ENCODE peak calls at places on chromosome 22, in eight cellular contexts. One of them, this sample, is unnamed.

GRCh38 chr22:31960767-31961166 is 16.4 kb downstream of the YWHAH start:
- DNase-seq in uterus: no peak
- DNase-seq in mucosa of descending colon: no peak
- DNase-seq in lung: no peak
- DNase-seq in GM23248: no peak
- DNase-seq in heart right ventricle: no peak
- DNase-seq in CD4-positive, alpha-beta memory T cell: no peak
- DNase-seq in fibroblast of lung: no peak
- DNase-seq in this sample: no peak

GRCh38 chr22:20656902-20657836 is 116.7 kb upstream of the SERPIND1 start:
- DNase-seq in mucosa of descending colon: no peak
- DNase-seq in uterus: no peak
- DNase-seq in CD4-positive, alpha-beta memory T cell: no peak
- DNase-seq in GM23248: no peak
- DNase-seq in heart right ventricle: no peak
- DNase-seq in fibroblast of lung: no peak
- DNase-seq in lung: no peak
- DNase-seq in this sample: no peak

GRCh38 chr22:42959472-42960145 is 55.3 kb downstream of the PACSIN2 start:
- DNase-seq in lung: peak; percentile 74
- DNase-seq in heart right ventricle: peak; percentile 79
- DNase-seq in mucosa of descending colon: no peak
- DNase-seq in uterus: no peak
- DNase-seq in GM23248: peak; percentile 29
- DNase-seq in CD4-positive, alpha-beta memory T cell: no peak
- DNase-seq in fibroblast of lung: peak; percentile 77
- DNase-seq in this sample: peak; percentile 55

GRCh38 chr22:45934659-45935341 is 42.2 kb downstream of the WNT7B start:
- DNase-seq in uterus: peak; percentile 28
- DNase-seq in lung: peak; percentile 44
- DNase-seq in GM23248: peak; percentile 96
- DNase-seq in heart right ventricle: peak; percentile 24
- DNase-seq in fibroblast of lung: peak; percentile 40
- DNase-seq in mucosa of descending colon: no peak
- DNase-seq in CD4-positive, alpha-beta memory T cell: no peak
- DNase-seq in this sample: no peak

GRCh38 chr22:45504703-45505341 is 2.1 kb downstream of the FBLN1 start:
- DNase-seq in CD4-positive, alpha-beta memory T cell: no peak
- DNase-seq in fibroblast of lung: peak; percentile 63
- DNase-seq in GM23248: peak; percentile 75
- DNase-seq in lung: no peak
- DNase-seq in heart right ventricle: no peak
- DNase-seq in mucosa of descending colon: no peak
- DNase-seq in uterus: no peak
- DNase-seq in this sample: peak; percentile 73

GRCh38 chr22:39546889-39547586 is 14.5 kb upstream of the RPS19BP1 start:
- DNase-seq in heart right ventricle: no peak
- DNase-seq in uterus: no peak
- DNase-seq in CD4-positive, alpha-beta memory T cell: no peak
- DNase-seq in mucosa of descending colon: no peak
- DNase-seq in lung: no peak
- DNase-seq in fibroblast of lung: peak; percentile 59
- DNase-seq in GM23248: peak; percentile 56
- DNase-seq in this sample: no peak

GRCh38 chr22:17773606-17774205 is 563 bp downstream of the BID start:
- DNase-seq in lung: no peak
- DNase-seq in mucosa of descending colon: peak; percentile 82
- DNase-seq in heart right ventricle: no peak
- DNase-seq in fibroblast of lung: no peak
- DNase-seq in CD4-positive, alpha-beta memory T cell: peak; percentile 57
- DNase-seq in GM23248: peak; percentile 66
- DNase-seq in uterus: peak; percentile 30
- DNase-seq in this sample: peak; percentile 38

GRCh38 chr22:37742374-37743092 is 45.7 kb downstream of the TRIOBP start:
- DNase-seq in lung: no peak
- DNase-seq in GM23248: peak; percentile 94
- DNase-seq in heart right ventricle: no peak
- DNase-seq in uterus: peak; percentile 70
- DNase-seq in CD4-positive, alpha-beta memory T cell: no peak
- DNase-seq in mucosa of descending colon: no peak
- DNase-seq in fibroblast of lung: peak; percentile 87
- DNase-seq in this sample: no peak

GRCh38 chr22:49862408-49862776 is 8.7 kb downstream of the ZBED4 start:
- DNase-seq in uterus: no peak
- DNase-seq in heart right ventricle: no peak
- DNase-seq in lung: no peak
- DNase-seq in CD4-positive, alpha-beta memory T cell: no peak
- DNase-seq in mucosa of descending colon: no peak
- DNase-seq in fibroblast of lung: no peak
- DNase-seq in GM23248: no peak
- DNase-seq in this sample: no peak

GRCh38 chr22:31291403-31291715 is 929 bp downstream of the PIK3IP1 start:
- DNase-seq in uterus: no peak
- DNase-seq in CD4-positive, alpha-beta memory T cell: no peak
- DNase-seq in lung: no peak
- DNase-seq in GM23248: no peak
- DNase-seq in heart right ventricle: no peak
- DNase-seq in mucosa of descending colon: no peak
- DNase-seq in fibroblast of lung: peak; percentile 9
- DNase-seq in this sample: no peak

GRCh38 chr22:37156686-37157435 is 7.1 kb upstream of the IL2RB start:
- DNase-seq in mucosa of descending colon: no peak
- DNase-seq in uterus: no peak
- DNase-seq in heart right ventricle: no peak
- DNase-seq in GM23248: no peak
- DNase-seq in lung: no peak
- DNase-seq in CD4-positive, alpha-beta memory T cell: no peak
- DNase-seq in fibroblast of lung: no peak
- DNase-seq in this sample: no peak

GRCh38 chr22:20805972-20806471 is 32.1 kb downstream of the SERPIND1 start:
- DNase-seq in fibroblast of lung: no peak
- DNase-seq in mucosa of descending colon: no peak
- DNase-seq in uterus: no peak
- DNase-seq in heart right ventricle: no peak
- DNase-seq in CD4-positive, alpha-beta memory T cell: no peak
- DNase-seq in lung: no peak
- DNase-seq in GM23248: peak; percentile 46
- DNase-seq in this sample: no peak

GRCh38 chr22:23888615-23889401 is 5.4 kb upstream of the MIF start:
- DNase-seq in heart right ventricle: no peak
- DNase-seq in uterus: no peak
- DNase-seq in GM23248: peak; percentile 53
- DNase-seq in mucosa of descending colon: no peak
- DNase-seq in lung: no peak
- DNase-seq in CD4-positive, alpha-beta memory T cell: no peak
- DNase-seq in fibroblast of lung: peak; percentile 42
- DNase-seq in this sample: no peak

GRCh38 chr22:22422629-22423112 is 85.9 kb downstream of the ZNF280B start:
- DNase-seq in lung: peak; percentile 46
- DNase-seq in GM23248: peak; percentile 60
- DNase-seq in uterus: no peak
- DNase-seq in CD4-positive, alpha-beta memory T cell: peak; percentile 35
- DNase-seq in fibroblast of lung: peak; percentile 64
- DNase-seq in mucosa of descending colon: peak; percentile 70
- DNase-seq in heart right ventricle: peak; percentile 32
- DNase-seq in this sample: peak; percentile 59

GRCh38 chr22:33650244-33650643 is 270.0 kb downstream of the LARGE1 start:
- DNase-seq in uterus: no peak
- DNase-seq in heart right ventricle: no peak
- DNase-seq in GM23248: peak; percentile 44
- DNase-seq in mucosa of descending colon: no peak
- DNase-seq in lung: no peak
- DNase-seq in fibroblast of lung: no peak
- DNase-seq in CD4-positive, alpha-beta memory T cell: no peak
- DNase-seq in this sample: no peak
- H3K9me3 ChIP-seq in uterus: no peaks in the 10 kb centered on the region
- H3K9me3 ChIP-seq in heart right ventricle: no peaks in the 10 kb centered on the region
- H3K9me3 ChIP-seq in GM23248: no peaks in the 10 kb centered on the region
- H3K9me3 ChIP-seq in mucosa of descending colon: peaks cover 4% of the 10 kb centered on the region
- H3K9me3 ChIP-seq in lung: peaks cover 5% of the 10 kb centered on the region
- H3K9me3 ChIP-seq in fibroblast of lung: no peaks in the 10 kb centered on the region
- H3K9me3 ChIP-seq in CD4-positive, alpha-beta memory T cell: no peaks in the 10 kb centered on the region
- H3K9me3 ChIP-seq in this sample: peaks cover 16% of the 10 kb centered on the region

DNA sequence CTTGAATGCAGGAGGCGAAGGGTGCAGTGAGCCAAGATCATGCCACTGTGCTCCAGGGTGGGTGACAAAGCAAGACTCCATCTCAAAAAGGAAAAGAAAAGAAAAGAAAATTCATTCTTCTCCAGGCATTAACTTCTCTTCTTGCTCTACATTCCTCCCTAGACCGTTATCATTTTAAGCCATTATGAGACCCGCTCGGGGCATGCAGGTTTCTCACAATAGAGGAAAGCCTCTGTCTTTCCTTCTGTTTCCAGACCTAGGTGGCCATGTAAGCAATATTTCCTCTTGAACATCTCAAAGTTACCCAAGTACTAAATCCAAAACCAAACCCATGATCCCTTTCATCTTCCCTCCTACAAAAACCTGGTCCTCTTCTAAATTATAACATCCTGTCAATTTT is 139.6 kb downstream of the RBFOX2 start:
- DNase-seq in mucosa of descending colon: no peak
- DNase-seq in lung: no peak
- DNase-seq in heart right ventricle: no peak
- DNase-seq in CD4-positive, alpha-beta memory T cell: no peak
- DNase-seq in fibroblast of lung: no peak
- DNase-seq in GM23248: no peak
- DNase-seq in uterus: no peak
- DNase-seq in this sample: no peak
- H3K9me3 ChIP-seq in mucosa of descending colon: no peaks in the 10 kb centered on the region
- H3K9me3 ChIP-seq in lung: no peaks in the 10 kb centered on the region
- H3K9me3 ChIP-seq in heart right ventricle: no peaks in the 10 kb centered on the region
- H3K9me3 ChIP-seq in CD4-positive, alpha-beta memory T cell: no peaks in the 10 kb centered on the region
- H3K9me3 ChIP-seq in fibroblast of lung: no peaks in the 10 kb centered on the region
- H3K9me3 ChIP-seq in GM23248: no peaks in the 10 kb centered on the region
- H3K9me3 ChIP-seq in uterus: no peaks in the 10 kb centered on the region
- H3K9me3 ChIP-seq in this sample: no peaks in the 10 kb centered on the region

GRCh38 chr22:48686694-48687302 is 1140.9 kb downstream of the BRD1 start:
- DNase-seq in uterus: no peak
- DNase-seq in mucosa of descending colon: no peak
- DNase-seq in GM23248: no peak
- DNase-seq in CD4-positive, alpha-beta memory T cell: no peak
- DNase-seq in fibroblast of lung: no peak
- DNase-seq in heart right ventricle: no peak
- DNase-seq in lung: no peak
- DNase-seq in this sample: no peak
- H3K9me3 ChIP-seq in uterus: no peaks in the 10 kb centered on the region
- H3K9me3 ChIP-seq in mucosa of descending colon: no peaks in the 10 kb centered on the region
- H3K9me3 ChIP-seq in GM23248: no peaks in the 10 kb centered on the region
- H3K9me3 ChIP-seq in CD4-positive, alpha-beta memory T cell: no peaks in the 10 kb centered on the region
- H3K9me3 ChIP-seq in fibroblast of lung: no peaks in the 10 kb centered on the region
- H3K9me3 ChIP-seq in heart right ventricle: no peaks in the 10 kb centered on the region
- H3K9me3 ChIP-seq in lung: no peaks in the 10 kb centered on the region
- H3K9me3 ChIP-seq in this sample: no peaks in the 10 kb centered on the region

GRCh38 chr22:47393191-47393590 is 630.7 kb downstream of the TBC1D22A start:
- DNase-seq in GM23248: no peak
- DNase-seq in uterus: no peak
- DNase-seq in CD4-positive, alpha-beta memory T cell: no peak
- DNase-seq in lung: no peak
- DNase-seq in mucosa of descending colon: peak; percentile 39
- DNase-seq in heart right ventricle: no peak
- DNase-seq in fibroblast of lung: no peak
- DNase-seq in this sample: no peak
- H3K9me3 ChIP-seq in GM23248: no peaks in the 10 kb centered on the region
- H3K9me3 ChIP-seq in uterus: no peaks in the 10 kb centered on the region
- H3K9me3 ChIP-seq in CD4-positive, alpha-beta memory T cell: no peaks in the 10 kb centered on the region
- H3K9me3 ChIP-seq in lung: no peaks in the 10 kb centered on the region
- H3K9me3 ChIP-seq in mucosa of descending colon: no peaks in the 10 kb centered on the region
- H3K9me3 ChIP-seq in heart right ventricle: no peaks in the 10 kb centered on the region
- H3K9me3 ChIP-seq in fibroblast of lung: no peaks in the 10 kb centered on the region
- H3K9me3 ChIP-seq in this sample: no peaks in the 10 kb centered on the region

GRCh38 chr22:48143856-48144255 is 1381.4 kb downstream of the TBC1D22A start:
- DNase-seq in uterus: no peak
- DNase-seq in GM23248: no peak
- DNase-seq in heart right ventricle: no peak
- DNase-seq in lung: no peak
- DNase-seq in CD4-positive, alpha-beta memory T cell: no peak
- DNase-seq in fibroblast of lung: no peak
- DNase-seq in mucosa of descending colon: no peak
- DNase-seq in this sample: no peak

GRCh38 chr22:48141301-48141700 is 1378.9 kb downstream of the TBC1D22A start:
- DNase-seq in uterus: no peak
- DNase-seq in CD4-positive, alpha-beta memory T cell: no peak
- DNase-seq in heart right ventricle: no peak
- DNase-seq in mucosa of descending colon: no peak
- DNase-seq in GM23248: no peak
- DNase-seq in fibroblast of lung: no peak
- DNase-seq in lung: no peak
- DNase-seq in this sample: no peak

GRCh38 chr22:48140261-48140660 is 1377.8 kb downstream of the TBC1D22A start:
- DNase-seq in fibroblast of lung: no peak
- DNase-seq in heart right ventricle: no peak
- DNase-seq in GM23248: no peak
- DNase-seq in uterus: no peak
- DNase-seq in lung: no peak
- DNase-seq in CD4-positive, alpha-beta memory T cell: no peak
- DNase-seq in mucosa of descending colon: no peak
- DNase-seq in this sample: no peak

GRCh38 chr22:48144318-48144717 is 1381.9 kb downstream of the TBC1D22A start:
- DNase-seq in CD4-positive, alpha-beta memory T cell: no peak
- DNase-seq in GM23248: no peak
- DNase-seq in heart right ventricle: no peak
- DNase-seq in lung: no peak
- DNase-seq in uterus: no peak
- DNase-seq in mucosa of descending colon: no peak
- DNase-seq in fibroblast of lung: no peak
- DNase-seq in this sample: no peak

DNA sequence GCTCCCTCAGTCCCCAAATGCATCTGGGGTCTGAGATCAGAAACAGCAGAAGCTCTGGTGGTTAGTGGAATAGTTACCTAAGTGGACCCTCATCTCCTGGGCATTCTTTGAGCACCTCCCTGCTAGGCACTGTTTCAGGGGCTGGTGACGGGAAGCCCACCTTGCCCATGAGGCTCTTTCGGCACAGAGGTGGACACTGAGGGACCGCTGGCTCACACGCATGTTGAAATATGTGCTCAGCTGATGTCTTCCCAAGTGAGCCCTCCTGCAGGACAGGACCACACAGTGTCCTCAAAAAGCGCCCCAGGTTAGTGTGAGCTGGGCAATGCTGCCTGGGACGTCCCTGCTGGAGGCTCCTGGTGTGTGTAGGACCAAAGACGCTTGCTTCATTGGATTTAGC is 1379.9 kb downstream of the TBC1D22A start:
- DNase-seq in heart right ventricle: no peak
- DNase-seq in mucosa of descending colon: no peak
- DNase-seq in GM23248: no peak
- DNase-seq in uterus: no peak
- DNase-seq in CD4-positive, alpha-beta memory T cell: no peak
- DNase-seq in lung: no peak
- DNase-seq in fibroblast of lung: no peak
- DNase-seq in this sample: no peak
- H3K9me3 ChIP-seq in heart right ventricle: no peaks in the 10 kb centered on the region
- H3K9me3 ChIP-seq in mucosa of descending colon: no peaks in the 10 kb centered on the region
- H3K9me3 ChIP-seq in GM23248: no peaks in the 10 kb centered on the region
- H3K9me3 ChIP-seq in uterus: no peaks in the 10 kb centered on the region
- H3K9me3 ChIP-seq in CD4-positive, alpha-beta memory T cell: no peaks in the 10 kb centered on the region
- H3K9me3 ChIP-seq in lung: peaks cover 2% of the 10 kb centered on the region
- H3K9me3 ChIP-seq in fibroblast of lung: no peaks in the 10 kb centered on the region
- H3K9me3 ChIP-seq in this sample: no peaks in the 10 kb centered on the region

This sample was measured in left ventricle myocardium inferior.